ENCODE peak calls at places on chromosomes 4 and X, in five cellular contexts. U is HCT116, S is K562, H is GM12878, V is HepG2. W is an unnamed sample.

GRCh38 chr4:302381-302780 is 2.9 kb downstream of the ZNF732 start:
- DNase-seq in V (no peak), S (no peak), H (no peak), U (no peak), W (no peak)

GRCh38 chr4:54063224-54063623 is 1.2 kb downstream of the CHIC2 start:
- DNase-seq in U (no peak), S (no peak), H (no peak), V (peak), W (no peak)

GRCh38 chr4:169159614-169160013 is 111.1 kb downstream of the SH3RF1 start:
- DNase-seq in S (no peak), H (no peak), V (no peak), U (no peak), W (no peak)

GRCh38 chr4:7295917-7296660 is 103.8 kb downstream of the SORCS2 start:
- DNase-seq in S (peak), U (peak), V (no peak), H (no peak), W (peak)

GRCh38 chr4:8614365-8615193 is 22.0 kb downstream of the CPZ start:
- DNase-seq in S (no peak), U (no peak), V (no peak), H (no peak), W (no peak)

GRCh38 chr4:125461676-125462363 is 147.1 kb downstream of the FAT4 start:
- DNase-seq in V (no peak), S (no peak), H (no peak), U (no peak), W (no peak)

GRCh38 chrX:136662104-136662503 is 14.1 kb downstream of the CD40LG start:
- DNase-seq in V (no peak), H (no peak), U (no peak), S (no peak), W (no peak)

GRCh38 chr4:121950680-121951569 is 935 bp downstream of the TRPC3 start:
- DNase-seq in V (no peak), U (no peak), H (no peak), S (peak), W (no peak)

GRCh38 chrX:99798951-99799350 is 611.1 kb downstream of the PCDH19 start:
- DNase-seq in V (no peak), S (no peak), U (no peak), H (no peak), W (no peak)

GRCh38 chr4:16717266-16717970 is 181.0 kb downstream of the LDB2 start:
- DNase-seq in V (no peak), S (no peak), U (no peak), H (no peak), W (no peak)

GRCh38 chr4:143286733-143287570 is 49.7 kb upstream of the GAB1 start:
- DNase-seq in V (no peak), U (no peak), H (no peak), S (no peak), W (no peak)

GRCh38 chr4:42397256-42397634 is at the start of gene SHISA3:
- DNase-seq in H (no peak), V (no peak), S (no peak), U (no peak), W (no peak)

GRCh38 chr4:1592179-1593037 is 91.7 kb downstream of the FAM53A start:
- DNase-seq in H (no peak), S (no peak), V (no peak), U (no peak), W (no peak)

GRCh38 chrX:102720237-102721168 is at the start of gene GPRASP3:
- DNase-seq in U (no peak), S (peak), H (no peak), V (no peak), W (peak)

GRCh38 chrX:46676399-46677351 is 82.2 kb downstream of the SLC9A7 start:
- DNase-seq in V (no peak), H (no peak), S (no peak), U (no peak), W (no peak)

GRCh38 chr4:155005395-155006087 is 202.9 kb upstream of the NPY2R start:
- DNase-seq in U (peak), S (no peak), V (no peak), H (no peak), W (no peak)

GRCh38 chr4:152850377-152850776 is 70.6 kb downstream of the ARFIP1 start:
- DNase-seq in U (no peak), H (peak), V (peak), S (no peak), W (no peak)

GRCh38 chr4:154348657-154349056 is 142.9 kb downstream of the DCHS2 start:
- DNase-seq in H (no peak), V (peak), U (no peak), S (peak), W (no peak)

GRCh38 chr4:74423101-74423500 is 21.8 kb upstream of the AREG start:
- DNase-seq in S (peak), H (no peak), V (no peak), U (no peak), W (no peak)

GRCh38 chr4:60865238-60865637 is 334.9 kb upstream of the ADGRL3 start:
- DNase-seq in S (no peak), U (no peak), H (no peak), V (no peak), W (peak)

GRCh38 chr4:73684097-73684496 is 56.3 kb upstream of the CXCL8 start:
- DNase-seq in S (no peak), H (no peak), U (no peak), V (no peak), W (no peak)

GRCh38 chrX:57417827-57418226 is 131.3 kb downstream of the FAAH2 start:
- DNase-seq in V (no peak), U (no peak), S (no peak), H (peak), W (no peak)

GRCh38 chr4:182179751-182180150 is 63.5 kb upstream of the TENM3 start:
- DNase-seq in S (no peak), U (no peak), V (no peak), H (no peak), W (no peak)

GRCh38 chr4:185895866-185896265 is 83.9 kb upstream of the SORBS2 start:
- DNase-seq in S (no peak), U (no peak), H (no peak), V (no peak), W (no peak)

GRCh38 chr4:147015531-147015930 is 69.9 kb upstream of the TTC29 start:
- DNase-seq in S (no peak), V (no peak), U (no peak), H (no peak), W (no peak)
- TF ChIP-seq JUND in S (no peak), V (no peak), U (no peak), H (no peak), W (no peak)

DNA sequence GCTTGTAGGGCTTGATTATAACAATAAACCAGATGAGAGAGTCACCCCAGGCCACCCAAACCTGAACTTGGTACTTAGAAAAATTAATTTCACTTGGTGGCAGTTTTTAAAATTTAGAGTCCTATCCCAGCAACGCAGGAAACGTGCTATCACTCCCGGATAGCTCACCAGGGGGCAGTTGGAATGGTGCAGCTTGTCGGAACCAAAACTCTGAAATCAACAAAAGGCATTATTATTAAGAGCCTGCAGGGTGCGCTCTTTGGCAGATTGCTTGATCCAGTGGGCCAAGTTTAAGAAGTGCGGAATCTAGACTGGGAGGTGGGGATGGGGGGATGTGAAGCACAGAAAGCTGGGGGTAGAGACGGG is 2.4 kb downstream of the FRAS1 start:
- DNase-seq in U (peak), V (peak), H (no peak), S (peak), W (peak)
- TF ChIP-seq JUND in U (no peak), V (no peak), H (no peak), S (no peak), W (no peak)

GRCh38 chr4:150235795-150236385 is 157.6 kb downstream of the DCLK2 start:
- DNase-seq in V (no peak), S (no peak), H (no peak), U (no peak), W (no peak)
- TF ChIP-seq JUND in V (no peak), S (no peak), H (no peak), U (no peak), W (no peak)

GRCh38 chr4:71209161-71209560 is 129.7 kb upstream of the SLC4A4 start:
- DNase-seq in S (no peak), H (no peak), V (no peak), U (no peak), W (no peak)

GRCh38 chr4:71212216-71212615 is 126.6 kb upstream of the SLC4A4 start:
- DNase-seq in S (no peak), V (no peak), U (no peak), H (no peak), W (no peak)

GRCh38 chr4:71211748-71212147 is 127.1 kb upstream of the SLC4A4 start:
- DNase-seq in U (no peak), H (no peak), V (no peak), S (no peak), W (no peak)

GRCh38 chr4:71214578-71214977 is 124.2 kb upstream of the SLC4A4 start:
- DNase-seq in U (no peak), H (no peak), V (no peak), S (no peak), W (no peak)

GRCh38 chr4:71210831-71211230 is 128.0 kb upstream of the SLC4A4 start:
- DNase-seq in H (no peak), V (no peak), U (no peak), S (no peak), W (no peak)
- TF ChIP-seq JUND in H (no peak), V (no peak), U (no peak), S (no peak), W (no peak)

DNA sequence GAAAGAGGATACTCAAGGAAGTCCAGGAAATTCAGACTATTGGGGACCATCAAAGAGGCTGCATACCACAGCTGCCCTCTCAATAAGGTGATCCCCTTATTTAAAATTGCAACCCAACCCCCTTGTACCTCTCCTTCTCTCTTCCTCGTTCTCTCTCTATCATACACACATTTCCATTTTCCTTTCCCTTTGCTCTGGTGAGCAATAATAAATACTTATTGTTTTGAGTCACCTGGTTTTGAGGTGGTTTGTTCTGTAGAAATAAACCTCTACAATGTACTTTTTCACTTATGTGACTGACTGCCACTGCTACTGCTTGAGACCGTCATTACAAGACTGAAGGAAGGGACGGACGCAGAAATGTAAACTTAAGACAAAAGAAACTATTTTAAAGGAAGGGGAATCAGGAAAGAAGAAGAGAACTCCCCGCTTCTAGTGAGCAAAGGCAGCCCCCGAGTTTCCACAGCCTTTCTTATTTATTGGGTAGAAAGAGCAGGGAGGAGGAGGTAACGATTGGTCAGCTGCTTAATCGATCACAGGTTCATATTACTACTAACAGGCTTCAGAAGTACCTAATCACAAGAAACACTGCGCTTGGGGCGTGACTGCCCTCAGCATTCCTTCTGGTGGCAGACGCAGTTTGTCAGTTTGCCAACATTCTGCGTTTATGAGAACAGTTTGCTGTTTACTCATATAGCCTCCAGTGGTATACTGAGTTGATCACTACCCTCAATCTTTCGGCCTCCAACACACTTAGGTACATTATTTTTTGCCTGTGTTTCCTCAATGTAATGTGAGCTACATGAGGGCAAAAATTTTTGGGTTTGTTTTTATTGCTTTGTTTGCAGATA is 16.9 kb upstream of the TMEM165 start:
- DNase-seq in V (no peak), H (no peak), U (peak), S (no peak), W (peak)
- TF ChIP-seq JUND in V (no peak), H (no peak), U (no peak), S (no peak), W (peak)

DNA sequence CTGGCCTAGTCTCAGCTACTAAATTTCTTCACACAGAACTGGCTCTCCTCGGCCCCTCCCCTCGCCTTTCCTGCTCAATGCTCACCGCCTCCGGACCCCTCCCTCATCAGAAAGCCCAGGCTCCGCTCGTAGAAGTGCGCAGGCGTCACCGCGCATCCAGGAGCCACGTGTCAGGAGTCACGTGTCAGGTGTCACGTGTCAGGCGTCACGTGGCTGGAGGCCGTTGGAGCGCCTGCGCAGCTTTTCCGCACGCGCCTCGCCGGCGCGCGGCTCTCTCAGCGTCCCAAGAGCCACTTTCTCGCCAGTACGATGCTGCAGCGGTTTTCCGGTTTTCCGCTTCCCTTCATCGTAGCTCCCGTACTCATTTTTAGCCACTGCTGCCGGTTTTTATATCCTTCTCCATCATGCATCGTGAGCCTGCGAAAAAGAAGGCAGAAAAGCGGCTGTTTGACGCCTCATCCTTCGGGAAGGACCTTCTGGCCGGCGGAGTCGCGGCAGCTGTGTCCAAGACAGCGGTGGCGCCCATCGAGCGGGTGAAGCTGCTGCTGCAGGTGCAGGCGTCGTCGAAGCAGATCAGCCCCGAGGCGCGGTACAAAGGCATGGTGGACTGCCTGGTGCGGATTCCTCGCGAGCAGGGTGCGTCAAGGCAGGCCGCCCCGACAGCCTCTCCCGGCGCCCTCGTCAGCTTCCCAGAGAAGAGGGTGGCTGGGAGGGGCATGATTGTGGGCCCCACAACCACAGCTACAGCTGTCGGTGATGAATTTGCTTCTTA is at the start of gene SLC25A31:
- DNase-seq in U (no peak), S (no peak), H (no peak), V (no peak), W (no peak)
- TF ChIP-seq JUND in U (no peak), S (no peak), H (no peak), V (no peak), W (no peak)

DNA sequence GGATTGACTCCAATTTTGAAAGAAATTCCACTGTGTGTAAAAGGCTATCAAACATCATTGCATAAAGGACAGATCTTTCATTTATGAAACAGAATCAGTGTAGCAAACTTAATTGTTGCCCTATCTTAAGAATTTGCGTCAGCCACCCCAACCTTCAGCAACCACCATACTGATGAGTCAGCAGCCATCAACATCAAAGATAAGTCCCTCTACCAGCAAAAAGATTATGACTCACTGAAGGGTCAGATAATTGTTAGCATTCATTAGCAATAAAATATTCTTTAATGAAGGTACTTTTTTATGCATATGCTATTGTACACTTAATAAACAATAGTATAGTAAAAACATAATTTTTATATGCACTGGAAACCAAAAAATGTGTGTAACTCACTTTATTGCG is 15.8 kb upstream of the GRSF1 start:
- DNase-seq in H (no peak), V (no peak), S (peak), U (no peak), W (no peak)
- TF ChIP-seq JUND in H (no peak), V (no peak), S (peak), U (no peak), W (no peak)